ENCODE peak calls at places on chromosomes 11 and 22, in four cellular contexts. Y, T, G and A are unnamed samples.

GRCh38 chr22:35539487-35539886 is 1.1 kb upstream of the RASD2 start:
- DNase-seq in T (no peak), Y (no peak), G (no peak), A (no peak)

GRCh38 chr11:67433536-67434394 is 3.7 kb downstream of the PTPRCAP start:
- DNase-seq in T (no peak), G (no peak), Y (no peak), A (no peak)

GRCh38 chr11:96652516-96652915 is 262.7 kb downstream of the JRKL start:
- DNase-seq in T (no peak), Y (no peak), G (no peak), A (no peak)

GRCh38 chr11:69000831-69001245 is 12.2 kb downstream of the MRGPRF start:
- DNase-seq in G (peak), T (no peak), Y (peak), A (peak)

GRCh38 chr22:26748845-26749244 is 91.5 kb downstream of the MIAT start:
- DNase-seq in G (no peak), Y (no peak), T (no peak), A (no peak)

GRCh38 chr11:12831471-12832202 is 157.4 kb downstream of the TEAD1 start:
- DNase-seq in Y (no peak), G (no peak), T (no peak), A (peak)

GRCh38 chr22:23467721-23468294 is 112.3 kb downstream of the IGLL1 start:
- DNase-seq in Y (no peak), T (no peak), G (no peak), A (no peak)

GRCh38 chr11:69521461-69521860 is 40.0 kb downstream of the LINC01488 start:
- DNase-seq in G (no peak), T (no peak), Y (no peak), A (no peak)

GRCh38 chr11:72981067-72981466 is 161.1 kb downstream of the FCHSD2 start:
- DNase-seq in Y (no peak), G (no peak), T (no peak), A (no peak)

GRCh38 chr11:8098879-8099278 is 17.9 kb downstream of the TUB start:
- DNase-seq in G (no peak), Y (no peak), T (no peak), A (peak)

GRCh38 chr11:60477035-60477445 is 15.5 kb upstream of the MS4A12 start:
- DNase-seq in G (no peak), Y (no peak), T (no peak), A (no peak)

GRCh38 chr11:120569903-120570302 is 58.4 kb downstream of the GRIK4 start:
- DNase-seq in T (no peak), G (no peak), Y (no peak), A (no peak)

GRCh38 chr11:29751618-29752017 is 265.2 kb downstream of the KCNA4 start:
- DNase-seq in Y (no peak), T (no peak), G (no peak), A (peak)

GRCh38 chr22:39933741-39934140 is 26.5 kb upstream of the TMA7B start:
- DNase-seq in G (no peak), T (no peak), Y (no peak), A (no peak)

GRCh38 chr11:59560702-59561469 is 49.5 kb downstream of the OR4D9 start:
- DNase-seq in Y (peak), T (peak), G (peak), A (peak)

GRCh38 chr22:22450343-22450839 is 58.2 kb downstream of the ZNF280B start:
- DNase-seq in T (no peak), G (peak), Y (no peak), A (no peak)

GRCh38 chr22:23068096-23068831 is 2.1 kb upstream of the GNAZ start:
- DNase-seq in T (no peak), Y (no peak), G (peak), A (no peak)

GRCh38 chr11:108754901-108755625 is 90.2 kb downstream of the DDX10 start:
- DNase-seq in T (no peak), Y (no peak), G (peak), A (no peak)

GRCh38 chr11:10348650-10349280 is 43.9 kb downstream of the ADM start:
- DNase-seq in Y (peak), T (no peak), G (no peak), A (peak)

GRCh38 chr11:86663741-86664140 is 8.7 kb downstream of the ME3 start:
- DNase-seq in T (no peak), Y (no peak), G (no peak), A (no peak)

GRCh38 chr11:47861762-47862161 is 13.6 kb upstream of the NUP160 start:
- DNase-seq in T (no peak), G (no peak), Y (peak), A (peak)

GRCh38 chr11:76225122-76225584 is 18.9 kb upstream of the WNT11 start:
- DNase-seq in T (peak), G (peak), Y (no peak), A (no peak)

GRCh38 chr22:23816552-23816976 is 22.2 kb downstream of the DERL3 start:
- DNase-seq in Y (no peak), T (peak), G (no peak), A (no peak)

GRCh38 chr22:35921777-35922176 is 106.8 kb downstream of the RBFOX2 start:
- DNase-seq in G (peak), Y (peak), T (peak), A (peak)

GRCh38 chr11:78459738-78460137 is 42.1 kb upstream of the GAB2 start:
- DNase-seq in G (no peak), T (no peak), Y (no peak), A (no peak)

GRCh38 chr22:37419370-37419915 is 7.8 kb downstream of the ELFN2 start:
- DNase-seq in T (no peak), G (no peak), Y (no peak), A (peak)

GRCh38 chr11:5071815-5072214 is 2.4 kb downstream of the OR52E1 start:
- DNase-seq in Y (no peak), G (no peak), T (no peak), A (no peak)

GRCh38 chr11:17165247-17165890 is 42.4 kb downstream of the PIK3C2A start:
- DNase-seq in Y (no peak), T (no peak), G (no peak), A (no peak)

GRCh38 chr11:94655291-94655690 is 88.1 kb downstream of the PIWIL4 start:
- DNase-seq in G (no peak), Y (no peak), T (no peak), A (no peak)

GRCh38 chr11:102367364-102367763 is 20.4 kb downstream of the BIRC2 start:
- DNase-seq in G (no peak), Y (no peak), T (no peak), A (peak)

GRCh38 chr22:27105142-27106025 is 448.0 kb downstream of the MIAT start:
- DNase-seq in G (peak), T (peak), Y (peak), A (peak)

GRCh38 chr11:7901319-7901854 is 29.7 kb downstream of the OR10A6 start:
- DNase-seq in G (no peak), Y (no peak), T (no peak), A (no peak)

GRCh38 chr11:130449996-130450419 is 1.6 kb downstream of the ADAMTS15 start:
- DNase-seq in G (peak), T (peak), Y (no peak), A (peak)

GRCh38 chr22:35705141-35705540 is 12.5 kb upstream of the APOL5 start:
- DNase-seq in Y (peak), G (no peak), T (no peak), A (peak)

GRCh38 chr11:94017446-94017845 is 3.7 kb upstream of the HEPHL1 start:
- DNase-seq in T (no peak), G (no peak), Y (no peak), A (peak)

GRCh38 chr22:30702856-30703255 is 8.2 kb downstream of the OSBP2 start:
- DNase-seq in T (no peak), Y (no peak), G (no peak), A (no peak)